ENCODE peak calls at places on chromosomes 5 and 9, in four cellular contexts. E, V, X and I are unnamed samples.

GRCh38 chr9:114047717-114048116 is 30.4 kb downstream of the AMBP start:
- DNase-seq in E (no peak), V (no peak), X (peak; percentile 7), I (no peak)

GRCh38 chr9:124683043-124683442 is 88.1 kb downstream of the NR6A1 start:
- DNase-seq in V (no peak), X (no peak), E (no peak), I (no peak)

GRCh38 chr9:113929634-113930092 is 53.6 kb downstream of the ZNF618 start:
- DNase-seq in V (peak; percentile 86), X (peak; percentile 8), E (no peak), I (peak; percentile 77)

GRCh38 chr5:91443028-91443427 is 59.9 kb upstream of the ARRDC3 start:
- DNase-seq in X (peak; percentile 83), V (peak; percentile 90), E (no peak), I (peak; percentile 37)

GRCh38 chr9:115590016-115590415 is 472.1 kb upstream of the TNC start:
- DNase-seq in E (peak; percentile 21), V (peak; percentile 94), X (peak; percentile 98), I (peak; percentile 87)

GRCh38 chr9:16044116-16044881 is 491.5 kb downstream of the CCDC171 start:
- DNase-seq in E (no peak), V (peak; percentile 36), X (no peak), I (no peak)

GRCh38 chr5:139088024-139088423 is 110.1 kb downstream of the SIL1 start:
- DNase-seq in E (no peak), X (no peak), V (no peak), I (no peak)

GRCh38 chr9:70250221-70250620 is 8.6 kb upstream of the SMC5 start:
- DNase-seq in E (no peak), V (no peak), X (no peak), I (no peak)

GRCh38 chr9:85536076-85536475 is 205.7 kb downstream of the AGTPBP1 start:
- DNase-seq in X (peak; percentile 92), V (peak; percentile 88), E (peak; percentile 47), I (peak; percentile 13)

DNA sequence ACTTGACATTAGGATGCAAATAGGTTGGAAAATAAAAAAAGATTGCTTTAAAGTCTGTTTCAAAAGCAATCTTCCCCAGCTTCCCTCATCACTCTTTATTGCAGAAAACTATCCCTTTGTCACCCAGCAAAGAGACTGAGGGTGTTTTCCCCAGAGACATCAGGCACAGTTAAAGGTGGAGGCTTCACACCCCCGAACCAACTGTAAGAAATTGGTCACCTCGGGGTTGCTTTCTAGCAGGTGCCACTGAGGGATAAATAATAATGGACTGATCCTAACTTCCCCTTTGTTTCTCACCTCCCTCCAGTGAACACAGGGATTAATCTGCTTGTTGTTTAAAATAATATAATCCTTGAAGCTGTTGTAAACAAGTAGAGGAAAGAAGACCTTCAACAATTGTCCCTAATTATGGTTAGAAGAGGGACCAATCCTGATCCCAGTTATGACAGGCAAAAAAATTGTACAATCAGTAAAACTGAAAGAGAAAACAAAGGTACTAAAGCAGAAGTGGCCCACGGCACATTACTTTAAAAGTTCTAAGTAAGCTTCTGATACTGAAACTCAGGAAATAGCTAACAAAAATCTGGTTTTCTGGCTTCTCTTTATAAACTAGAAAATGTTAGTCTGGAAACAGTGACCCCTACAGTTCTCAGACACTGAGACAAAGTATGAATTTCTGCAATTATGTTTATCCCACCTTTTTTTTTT is 6.6 kb upstream of the PCSK1 start:
- DNase-seq in V (no peak), E (no peak), X (no peak), I (no peak)
- TF ChIP-seq CTCF in V (no peak), E (no peak), X (no peak), I (peak; percentile 63)

GRCh38 chr5:116275282-116275681 is 190.5 kb downstream of the COMMD10 start:
- DNase-seq in V (no peak), E (no peak), X (no peak), I (no peak)

GRCh38 chr5:116274251-116274650 is 189.4 kb downstream of the COMMD10 start:
- DNase-seq in E (no peak), X (no peak), V (no peak), I (no peak)

GRCh38 chr5:116271432-116271831 is 186.6 kb downstream of the COMMD10 start:
- DNase-seq in V (peak; percentile 98), E (no peak), X (peak; percentile 43), I (peak; percentile 43)

GRCh38 chr5:116273458-116274242 is 188.8 kb downstream of the COMMD10 start:
- DNase-seq in E (no peak), X (peak; percentile 23), V (peak; percentile 67), I (peak; percentile 36)

GRCh38 chr5:116272281-116272941 is 187.6 kb downstream of the COMMD10 start:
- DNase-seq in V (peak; percentile 72), X (peak; percentile 83), E (no peak), I (peak; percentile 37)
- TF ChIP-seq CTCF in V (no peak), X (peak; percentile 36), E (no peak), I (peak; percentile 61)

GRCh38 chr5:142059304-142059940 is 46.6 kb upstream of the GNPDA1 start:
- DNase-seq in V (no peak), E (peak; percentile 46), X (peak; percentile 75), I (peak; percentile 3)
- TF ChIP-seq CTCF in V (no peak), E (no peak), X (peak; percentile 47), I (peak; percentile 12)

GRCh38 chr9:133467101-133467500 is 7.3 kb downstream of the CACFD1 start:
- DNase-seq in X (no peak), E (no peak), V (no peak), I (no peak)
- TF ChIP-seq CTCF in X (no peak), E (no peak), V (no peak), I (peak; percentile 29)